ENCODE peak calls at places on chromosomes 1 and 21, in eight cellular contexts. I, M, N, O, S, J, W and K are unnamed samples.

GRCh38 chr1:33007190-33008050 is 29.3 kb downstream of the AK2 start:
- DNase-seq in J (no peak), I (no peak), N (peak; percentile 48), S (peak; percentile 92), M (peak; percentile 80), O (no peak), W (peak; percentile 75), K (peak; percentile 43)

GRCh38 chr1:32773018-32773763 is 44.0 kb downstream of the YARS1 start:
- DNase-seq in O (peak; percentile 74), S (peak; percentile 83), W (no peak), M (peak; percentile 89), N (peak; percentile 90), J (peak; percentile 83), I (peak; percentile 85), K (no peak)

GRCh38 chr1:22332795-22333499 is 118.7 kb upstream of the ZBTB40 start:
- DNase-seq in S (no peak), M (no peak), J (no peak), O (no peak), I (no peak), N (no peak), W (no peak), K (no peak)

GRCh38 chr21:45539046-45539795 is 3.0 kb downstream of the SLC19A1 start:
- DNase-seq in I (peak; percentile 36), O (peak; percentile 17), W (no peak), J (no peak), S (no peak), N (peak; percentile 11), M (no peak), K (no peak)

GRCh38 chr1:15272009-15272781 is 25.2 kb downstream of the FHAD1 start:
- DNase-seq in I (peak; percentile 64), J (no peak), S (peak; percentile 79), W (peak; percentile 37), N (peak; percentile 80), M (peak; percentile 89), O (no peak), K (no peak)

GRCh38 chr1:241591317-241591716 is 48.9 kb downstream of the CHML start:
- DNase-seq in I (no peak), S (no peak), J (no peak), O (no peak), W (no peak), M (peak; percentile 48), N (no peak), K (peak; percentile 74)

GRCh38 chr1:201758508-201759050 is 70.4 kb upstream of the IPO9 start:
- DNase-seq in O (no peak), W (no peak), S (no peak), J (no peak), N (no peak), M (no peak), I (no peak), K (no peak)

GRCh38 chr1:219713981-219714381 is 101.1 kb upstream of the ZC3H11B start:
- DNase-seq in M (no peak), J (no peak), W (no peak), O (no peak), I (no peak), N (no peak), S (peak; percentile 25), K (no peak)

GRCh38 chr1:53589043-53589887 is 130.1 kb downstream of the DMRTB1 start:
- DNase-seq in S (no peak), W (no peak), M (no peak), N (no peak), O (no peak), I (no peak), J (no peak), K (no peak)

GRCh38 chr1:80668370-80668769 is 1132.4 kb upstream of the ADGRL2 start:
- DNase-seq in S (no peak), M (no peak), I (no peak), N (no peak), O (no peak), W (no peak), J (no peak), K (no peak)

GRCh38 chr1:152029144-152029936 is 7.5 kb downstream of the S100A11 start:
- DNase-seq in N (no peak), O (no peak), S (peak; percentile 89), J (no peak), W (no peak), M (no peak), I (no peak), K (no peak)

GRCh38 chr1:25810341-25811299 is 9.1 kb upstream of the MTFR1L start:
- DNase-seq in J (peak; percentile 91), O (peak; percentile 74), S (peak; percentile 57), M (peak; percentile 73), N (peak; percentile 78), W (no peak), I (peak; percentile 84), K (no peak)

GRCh38 chr1:53575948-53576305 is 116.7 kb downstream of the DMRTB1 start:
- DNase-seq in W (no peak), M (no peak), S (no peak), O (no peak), N (peak; percentile 7), J (no peak), I (no peak), K (no peak)

GRCh38 chr1:7585216-7585907 is 185.7 kb upstream of the VAMP3 start:
- DNase-seq in I (peak; percentile 38), O (no peak), J (no peak), W (no peak), S (no peak), M (no peak), N (no peak), K (no peak)

GRCh38 chr1:216662681-216663080 is 60.5 kb downstream of the ESRRG start:
- DNase-seq in J (no peak), O (no peak), M (no peak), I (no peak), S (no peak), W (no peak), N (no peak), K (no peak)

GRCh38 chr1:61337981-61338848 is 255.9 kb downstream of the NFIA start:
- DNase-seq in M (peak; percentile 78), I (peak; percentile 66), N (peak; percentile 79), W (peak; percentile 92), S (peak; percentile 92), J (no peak), O (peak; percentile 46), K (peak; percentile 32)

GRCh38 chr1:99005537-99005942 is 879 bp upstream of the PLPPR5 start:
- DNase-seq in J (no peak), O (no peak), N (no peak), M (no peak), S (no peak), I (no peak), W (no peak), K (no peak)

GRCh38 chr1:161119017-161119378 is 1.1 kb downstream of the NIT1 start:
- DNase-seq in J (no peak), S (peak; percentile 59), M (peak; percentile 42), O (no peak), N (peak; percentile 61), I (no peak), W (no peak), K (no peak)

GRCh38 chr1:154972517-154973343 is 1.8 kb upstream of the CKS1B start:
- DNase-seq in N (peak; percentile 86), W (peak; percentile 89), M (peak; percentile 92), O (no peak), I (peak; percentile 82), S (peak; percentile 98), J (no peak), K (peak; percentile 85)

GRCh38 chr1:12477936-12478611 is 139.9 kb downstream of the DHRS3 start:
- DNase-seq in M (peak; percentile 92), W (peak; percentile 95), N (peak; percentile 83), I (peak; percentile 78), J (peak; percentile 54), O (no peak), S (peak; percentile 99), K (peak; percentile 99)

GRCh38 chr1:23575226-23575810 is 16.0 kb upstream of the ID3 start:
- DNase-seq in W (no peak), O (no peak), J (no peak), I (no peak), M (no peak), S (no peak), N (no peak), K (no peak)

GRCh38 chr1:169108897-169109560 is 2.5 kb downstream of the ATP1B1 start:
- DNase-seq in I (no peak), J (no peak), M (peak; percentile 58), O (no peak), N (peak; percentile 32), S (peak; percentile 42), W (no peak), K (no peak)

GRCh38 chr1:59521456-59521855 is 224.6 kb downstream of the FGGY start:
- DNase-seq in N (no peak), J (no peak), I (no peak), S (no peak), O (no peak), M (no peak), W (no peak), K (no peak)

GRCh38 chr1:206797534-206798383 is 25.5 kb upstream of the IL10 start:
- DNase-seq in O (no peak), J (peak; percentile 63), W (no peak), M (peak; percentile 34), N (peak; percentile 63), S (peak; percentile 34), I (no peak), K (no peak)
- TF ChIP-seq CTCF in O (peak; percentile 10), J (peak; percentile 28), W (peak; percentile 58), M (peak; percentile 34), N (no peak), S (peak; percentile 65), I (peak; percentile 36), K (peak; percentile 43)

DNA sequence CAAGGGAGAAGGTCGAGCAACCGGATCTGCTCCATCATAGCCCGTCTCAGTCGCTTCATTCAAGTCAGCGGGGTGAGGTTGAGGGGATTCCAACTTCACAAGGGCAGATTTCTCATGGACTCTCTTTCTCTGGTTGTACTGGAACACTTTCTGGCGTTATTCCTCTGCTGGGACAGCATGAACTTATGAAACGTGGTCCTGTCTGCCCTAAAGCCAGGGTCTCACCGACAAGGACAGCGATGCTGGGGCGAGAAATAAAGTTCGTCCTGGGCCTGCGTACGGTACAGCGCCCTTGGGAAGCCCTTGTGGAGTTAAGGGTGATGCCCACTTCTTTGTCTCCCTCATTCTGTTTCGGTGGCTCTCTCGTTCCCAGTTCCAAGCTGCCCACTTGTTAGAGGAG is 1.3 kb upstream of the FLVCR1 start:
- DNase-seq in I (no peak), S (no peak), M (no peak), N (no peak), W (no peak), O (no peak), J (no peak), K (no peak)
- H3K4me3 ChIP-seq in I (no peak overlapping the region), S (no peak overlapping the region), M (peak overlapping the region; percentile 59), N (no peak overlapping the region), W (no peak overlapping the region), O (no peak overlapping the region), J (peak overlapping the region; percentile 3), K (no peak overlapping the region)

DNA sequence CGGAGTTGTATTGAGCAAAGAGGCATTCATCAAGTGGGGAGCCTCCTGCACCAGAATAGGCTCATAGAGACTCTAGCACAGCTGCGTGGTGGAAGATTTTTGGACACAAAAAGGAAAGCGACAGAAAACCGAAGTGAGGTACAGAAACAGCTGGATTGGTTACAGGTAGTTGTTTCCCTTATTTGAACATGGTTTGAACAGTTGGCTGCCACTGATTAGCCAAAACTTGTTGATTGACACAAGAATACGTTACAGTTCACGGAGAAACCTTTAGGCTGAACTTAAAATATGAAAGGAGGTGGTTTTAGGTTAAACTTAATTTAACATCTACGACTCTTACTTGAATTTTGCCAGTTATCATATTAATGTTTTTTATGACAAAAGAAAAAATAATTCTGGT is 89.1 kb downstream of the ZNF326 start:
- DNase-seq in J (no peak), S (no peak), O (no peak), I (no peak), M (no peak), N (no peak), W (no peak), K (no peak)
- H3K27me3 ChIP-seq in J (peaks cover 3% of the 10 kb centered on the region), S (peaks cover 5% of the 10 kb centered on the region), O (peaks cover 3% of the 10 kb centered on the region), I (no peaks in the 10 kb centered on the region), M (no peaks in the 10 kb centered on the region), N (no peaks in the 10 kb centered on the region), W (no peaks in the 10 kb centered on the region), K (no peaks in the 10 kb centered on the region)

GRCh38 chr1:39266269-39266668 is 61.8 kb downstream of the MACF1 start:
- DNase-seq in O (no peak), W (no peak), N (no peak), S (peak; percentile 32), I (no peak), M (peak; percentile 15), J (no peak), K (no peak)
- TF ChIP-seq CTCF in O (peak; percentile 35), W (no peak), N (no peak), S (peak; percentile 14), I (no peak), M (peak; percentile 46), J (no peak), K (peak; percentile 18)